ENCODE peak calls at places on chromosomes 12 and 14, in five cellular contexts. X is PC-3, R is fibroblast of lung, J is neuronal stem cell, S is MM.1S. T is an unnamed sample.

GRCh38 chr12:102978316-102978715 is 20.8 kb downstream of the ASCL1 start:
- DNase-seq in S (no peak), R (no peak), X (no peak), J (no peak), T (no peak)

GRCh38 chr14:92914087-92914656 is 8.8 kb upstream of the CHGA start:
- DNase-seq in J (peak; percentile 67), R (peak; percentile 5), X (peak; percentile 48), S (peak; percentile 25), T (peak; percentile 51)

GRCh38 chr12:132282950-132283771 is 46.2 kb downstream of the GALNT9 start:
- DNase-seq in J (no peak), X (peak; percentile 51), R (no peak), S (no peak), T (no peak)

GRCh38 chr12:89217472-89217871 is 134.8 kb downstream of the DUSP6 start:
- DNase-seq in R (peak; percentile 45), J (no peak), S (no peak), X (peak; percentile 64), T (no peak)

GRCh38 chr12:26691234-26691970 is 141.6 kb downstream of the ITPR2 start:
- DNase-seq in X (peak; percentile 100), R (peak; percentile 93), J (peak; percentile 8), S (no peak), T (peak; percentile 95)

GRCh38 chr14:32201816-32202467 is at the start of gene RNU6-7:
- DNase-seq in R (peak; percentile 64), J (peak; percentile 66), S (no peak), X (no peak), T (peak; percentile 27)

GRCh38 chr12:130687190-130687589 is 28.9 kb downstream of the RIMBP2 start:
- DNase-seq in R (no peak), X (no peak), J (no peak), S (no peak), T (no peak)

GRCh38 chr12:47747115-47747514 is 11.6 kb downstream of the RAPGEF3 start:
- DNase-seq in S (peak; percentile 35), X (no peak), R (no peak), J (no peak), T (no peak)

GRCh38 chr14:65226824-65227604 is 124.7 kb upstream of the MAX start:
- DNase-seq in X (peak; percentile 94), S (no peak), R (peak; percentile 49), J (no peak), T (peak; percentile 79)

GRCh38 chr12:74120644-74121043 is 417.0 kb upstream of the ATXN7L3B start:
- DNase-seq in X (no peak), J (no peak), R (no peak), S (no peak), T (no peak)

GRCh38 chr14:75970989-75971388 is 10.8 kb downstream of the TGFB3 start:
- DNase-seq in X (no peak), J (no peak), S (no peak), R (no peak), T (no peak)

GRCh38 chr14:75967866-75968265 is 13.9 kb downstream of the TGFB3 start:
- DNase-seq in R (no peak), S (no peak), J (no peak), X (no peak), T (peak; percentile 15)

GRCh38 chr14:75968461-75968860 is 13.3 kb downstream of the TGFB3 start:
- DNase-seq in X (no peak), J (no peak), R (no peak), S (no peak), T (peak; percentile 75)

GRCh38 chr14:75969891-75970290 is 11.9 kb downstream of the TGFB3 start:
- DNase-seq in X (peak; percentile 22), R (no peak), J (no peak), S (no peak), T (peak; percentile 13)

DNA sequence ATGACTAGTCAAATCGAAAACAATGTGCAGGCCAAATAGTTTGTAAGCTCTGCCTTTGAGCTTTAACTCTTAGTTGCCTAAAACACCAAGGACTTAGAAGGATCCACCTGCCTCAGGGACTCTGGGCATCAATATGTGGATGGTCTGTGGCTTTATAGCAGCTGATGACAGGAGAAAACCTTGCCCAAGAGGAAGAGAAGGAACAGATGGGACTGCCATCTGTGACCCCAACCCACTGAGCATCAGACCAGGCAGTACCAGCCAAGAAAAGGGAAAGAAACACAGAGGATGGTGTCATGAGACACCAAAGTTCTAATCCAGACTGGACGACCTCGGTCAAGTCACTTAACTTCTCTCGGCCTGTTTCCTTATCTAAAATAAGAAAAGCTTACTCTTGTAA is 12.7 kb downstream of the TGFB3 start:
- DNase-seq in R (no peak), X (no peak), S (no peak), J (no peak), T (no peak)
- H3K9ac ChIP-seq in R (no peak overlapping the region), X (no peak overlapping the region), S (no peak overlapping the region), J (no peak overlapping the region), T (no peak overlapping the region)

GRCh38 chr12:67096533-67097318 is 172.4 kb upstream of the CAND1 start:
- DNase-seq in R (no peak), J (no peak), S (no peak), X (peak; percentile 19), T (peak; percentile 52)
- H3K9me3 ChIP-seq in R (no peaks in the 10 kb centered on the region), J (no peaks in the 10 kb centered on the region), S (no peaks in the 10 kb centered on the region), X (no peaks in the 10 kb centered on the region), T (no peaks in the 10 kb centered on the region)

GRCh38 chr12:57893460-57894353 is 47.2 kb upstream of the CTDSP2 start:
- DNase-seq in J (no peak), X (no peak), S (no peak), R (peak; percentile 97), T (peak; percentile 94)
- H3K4me2 ChIP-seq in J (no peak overlapping the region), X (no peak overlapping the region), S (no peak overlapping the region), R (peak overlapping the region; percentile 74), T (peak overlapping the region; percentile 78)

GRCh38 chr12:77324763-77325468 is 259.5 kb upstream of the E2F7 start:
- DNase-seq in R (peak; percentile 71), S (peak; percentile 83), X (peak; percentile 76), J (peak; percentile 80), T (peak; percentile 91)
- H3K9ac ChIP-seq in R (peak overlapping the region; percentile 50), S (peak overlapping the region; percentile 47), X (no peak overlapping the region), J (no peak overlapping the region), T (peak overlapping the region; percentile 68)

GRCh38 chr12:51028811-51029146 is 2.6 kb upstream of the SLC11A2 start:
- DNase-seq in J (no peak), X (peak; percentile 20), R (no peak), S (no peak), T (peak; percentile 45)

GRCh38 chr12:51027342-51027835 is 1.2 kb upstream of the SLC11A2 start:
- DNase-seq in R (no peak), S (no peak), J (no peak), X (no peak), T (no peak)

GRCh38 chr12:51025182-51025747 is 919 bp downstream of the SLC11A2 start:
- DNase-seq in R (peak; percentile 14), J (no peak), S (no peak), X (no peak), T (no peak)

GRCh38 chr12:51025748-51026654 is at the start of gene SLC11A2:
- DNase-seq in J (peak; percentile 94), X (peak; percentile 94), R (peak; percentile 90), S (peak; percentile 96), T (peak; percentile 99)

DNA sequence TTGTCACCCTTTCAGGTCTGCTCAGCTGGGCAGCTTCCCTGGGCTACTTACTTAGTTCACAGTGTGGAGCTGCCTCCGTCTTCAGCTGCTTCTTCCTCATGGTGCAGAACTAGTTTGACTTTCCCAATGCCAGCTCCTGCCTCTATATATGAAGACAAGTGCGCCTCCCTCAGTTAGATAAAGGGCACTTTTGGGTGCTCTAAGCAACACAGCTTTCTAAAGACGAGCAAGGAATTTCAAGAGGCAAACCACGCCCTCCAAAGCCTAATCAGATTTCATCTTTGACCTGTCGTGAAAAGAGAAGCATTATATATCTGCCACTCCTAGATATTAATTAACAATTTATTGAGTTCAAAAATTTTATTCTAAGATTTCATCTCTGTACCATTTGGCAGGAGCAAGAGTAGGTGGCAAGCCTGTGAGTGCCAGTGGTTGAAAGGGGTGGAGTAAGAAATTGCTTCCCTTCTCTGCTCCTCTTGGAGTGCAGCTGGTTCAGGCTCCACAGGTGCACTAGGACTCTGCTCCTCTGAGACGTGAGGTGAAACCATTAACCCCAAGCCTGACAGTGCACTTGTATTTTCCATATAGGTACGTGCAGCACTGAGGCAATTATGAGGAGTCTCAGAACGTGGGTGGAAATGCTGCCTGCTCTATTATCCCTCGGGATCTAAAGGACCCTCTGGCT is 2.1 kb upstream of the SLC11A2 start:
- DNase-seq in X (peak; percentile 75), J (peak; percentile 21), R (peak; percentile 61), S (peak; percentile 57), T (peak; percentile 77)
- H3K9me3 ChIP-seq in X (no peaks in the 10 kb centered on the region), J (no peaks in the 10 kb centered on the region), R (no peaks in the 10 kb centered on the region), S (no peaks in the 10 kb centered on the region), T (no peaks in the 10 kb centered on the region)

DNA sequence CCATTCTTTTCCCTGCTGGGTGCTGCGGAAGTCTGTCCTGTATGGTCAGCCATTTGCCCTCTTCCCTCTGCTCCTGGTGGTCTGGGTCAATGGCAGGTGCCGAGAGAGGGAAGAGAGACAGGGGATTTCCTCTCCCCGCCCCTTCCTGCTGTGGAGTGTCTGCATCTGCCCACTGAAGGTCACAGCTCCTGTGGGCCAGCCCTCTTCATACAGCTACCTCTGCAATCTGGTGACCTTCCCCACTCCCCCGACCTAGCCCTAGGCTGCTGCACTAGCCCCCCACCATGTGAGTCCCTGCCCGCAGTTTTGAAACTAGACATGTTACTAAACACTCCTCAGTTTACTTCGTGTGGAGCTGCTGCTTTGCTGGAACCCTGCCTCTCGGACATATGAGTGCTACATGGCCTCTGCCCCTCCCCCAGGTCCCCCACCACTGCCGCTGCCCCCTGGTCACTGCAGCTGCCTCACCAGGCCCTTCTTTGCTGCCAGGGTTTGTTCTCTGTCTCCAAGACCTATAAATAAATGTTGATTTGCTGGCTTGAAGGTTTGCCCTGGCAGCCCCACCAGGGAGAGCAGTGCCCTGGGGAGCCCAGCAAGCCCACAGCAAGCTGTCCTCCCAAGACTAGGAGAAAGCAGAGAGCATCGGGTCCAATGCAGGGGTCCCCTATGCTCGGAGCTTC is 102.9 kb downstream of the DPF3 start:
- DNase-seq in S (no peak), J (no peak), R (no peak), X (no peak), T (no peak)
- H3K4me2 ChIP-seq in S (no peak overlapping the region), J (no peak overlapping the region), R (no peak overlapping the region), X (no peak overlapping the region), T (no peak overlapping the region)

GRCh38 chr12:108840605-108841328 is 16.6 kb downstream of the SSH1 start:
- DNase-seq in J (no peak), S (no peak), R (no peak), X (no peak), T (no peak)
- H3K9ac ChIP-seq in J (no peak overlapping the region), S (no peak overlapping the region), R (peak overlapping the region; percentile 40), X (no peak overlapping the region), T (peak overlapping the region; percentile 87)

GRCh38 chr14:106606936-106607335 is 1080.6 kb downstream of the TMEM121 start:
- DNase-seq in S (no peak), J (no peak), X (no peak), R (no peak), T (no peak)

GRCh38 chr14:106610691-106611090 is 1084.3 kb downstream of the TMEM121 start:
- DNase-seq in X (no peak), J (no peak), S (no peak), R (no peak), T (no peak)

GRCh38 chr14:106605548-106606448 is 1079.4 kb downstream of the TMEM121 start:
- DNase-seq in S (peak; percentile 76), R (no peak), X (no peak), J (no peak), T (no peak)
- H3K9me3 ChIP-seq in S (no peaks in the 10 kb centered on the region), R (no peaks in the 10 kb centered on the region), X (no peaks in the 10 kb centered on the region), J (peaks cover 31% of the 10 kb centered on the region), T (no peaks in the 10 kb centered on the region)

DNA sequence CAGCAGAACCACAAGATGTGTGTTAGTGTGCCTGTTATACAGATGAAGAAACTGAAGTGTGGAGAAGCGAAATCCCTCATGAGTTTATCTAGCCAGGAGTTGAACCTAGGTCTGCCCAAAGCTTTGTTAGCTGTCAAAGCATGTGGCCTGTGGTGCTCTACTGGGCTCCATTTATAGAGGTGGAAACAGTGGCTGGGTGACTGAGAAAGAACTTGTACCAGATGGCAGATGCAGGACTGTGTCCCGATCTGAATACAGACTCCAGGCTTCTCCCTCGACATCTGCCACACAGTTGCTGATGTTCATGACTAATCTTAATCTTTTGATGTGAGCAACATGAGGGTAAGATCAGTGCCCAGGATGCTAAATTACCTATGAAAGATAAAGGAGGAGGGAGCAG is 89.1 kb downstream of the C12orf75 start:
- DNase-seq in J (no peak), X (no peak), S (no peak), R (no peak), T (no peak)
- H3K4me2 ChIP-seq in J (no peak overlapping the region), X (no peak overlapping the region), S (no peak overlapping the region), R (no peak overlapping the region), T (no peak overlapping the region)